ENCODE peak calls at places on chromosomes 1 and 21, in six cellular contexts. P is stomach, N is HCT116, R is GM12891, G is esophagus muscularis mucosa, S is adrenal gland. E is an unnamed sample.

GRCh38 chr1:10635385-10635896 is 160.7 kb downstream of the PEX14 start:
- DNase-seq in S (no peak), R (no peak), N (no peak), G (no peak), P (peak), E (no peak)

GRCh38 chr1:43708006-43708412 is 673 bp downstream of the ST3GAL3 start:
- DNase-seq in R (no peak), N (no peak), S (no peak), G (no peak), P (no peak), E (no peak)

GRCh38 chr1:75786901-75787455 is 922 bp downstream of the RABGGTB start:
- DNase-seq in P (no peak), R (no peak), S (no peak), N (no peak), G (no peak), E (no peak)

GRCh38 chr1:81797701-81798100 is 3.0 kb upstream of the ADGRL2 start:
- DNase-seq in G (no peak), R (no peak), N (no peak), S (no peak), P (no peak), E (no peak)

GRCh38 chr1:109718495-109718894 is 6.4 kb downstream of the GSTM5 start:
- DNase-seq in S (no peak), G (peak), R (no peak), P (no peak), N (peak), E (no peak)

GRCh38 chr1:15249032-15249601 is 2.1 kb downstream of the FHAD1 start:
- DNase-seq in N (no peak), R (no peak), G (no peak), P (no peak), S (no peak), E (no peak)

GRCh38 chr1:179120736-179121135 is 38.9 kb downstream of the TOR3A start:
- DNase-seq in P (no peak), G (no peak), S (no peak), N (no peak), R (no peak), E (no peak)

GRCh38 chr1:11059166-11059989 is 440 bp downstream of the SRM start:
- DNase-seq in S (no peak), P (no peak), G (no peak), R (peak), N (no peak), E (no peak)

GRCh38 chr1:206128192-206128591 is 11.0 kb upstream of the AVPR1B start:
- DNase-seq in P (no peak), S (no peak), N (no peak), G (no peak), R (no peak), E (no peak)

GRCh38 chr1:68174173-68175113 is 57.9 kb downstream of the WLS start:
- DNase-seq in R (no peak), S (peak), N (peak), G (no peak), P (peak), E (peak)

GRCh38 chr1:156599811-156600210 is 1.5 kb downstream of the GPATCH4 start:
- DNase-seq in S (no peak), G (no peak), P (no peak), N (no peak), R (no peak), E (no peak)

GRCh38 chr1:241749924-241750695 is 97.9 kb upstream of the EXO1 start:
- DNase-seq in P (no peak), N (no peak), G (no peak), S (no peak), R (no peak), E (no peak)

GRCh38 chr1:18530567-18531502 is 50.1 kb downstream of the KLHDC7A start:
- DNase-seq in S (peak), N (peak), R (no peak), G (peak), P (no peak), E (no peak)

GRCh38 chr1:42173961-42174715 is 9.6 kb upstream of the GUCA2A start:
- DNase-seq in S (no peak), R (no peak), P (no peak), G (no peak), N (no peak), E (no peak)

GRCh38 chr1:212452323-212453155 is 19.8 kb downstream of the NENF start:
- DNase-seq in G (no peak), S (no peak), N (no peak), P (no peak), R (no peak), E (no peak)

GRCh38 chr1:96695954-96696353 is 25.6 kb upstream of the PTBP2 start:
- DNase-seq in N (no peak), R (no peak), S (no peak), P (no peak), G (no peak), E (no peak)

GRCh38 chr1:20219991-20220390 is 33.7 kb upstream of the PLA2G2C start:
- DNase-seq in S (no peak), N (no peak), R (no peak), P (no peak), G (no peak), E (no peak)

GRCh38 chr1:209613351-209614150 is 30.0 kb downstream of the CAMK1G start:
- DNase-seq in S (no peak), P (no peak), N (no peak), R (no peak), G (no peak), E (no peak)

GRCh38 chr1:32197074-32197473 is 3.3 kb upstream of the CCDC28B start:
- DNase-seq in S (no peak), G (no peak), R (no peak), P (no peak), N (no peak), E (no peak)
- TF ChIP-seq POLR2A in S (no peak), G (no peak), R (no peak), P (no peak), N (no peak), E (no peak)

GRCh38 chr21:33069243-33069642 is 698 bp upstream of the OLIG1 start:
- DNase-seq in P (no peak), N (no peak), S (no peak), G (no peak), R (no peak), E (no peak)
- TF ChIP-seq POLR2A in P (no peak), N (no peak), S (no peak), G (no peak), R (no peak), E (no peak)

GRCh38 chr1:2124446-2125198 is 70.0 kb downstream of the FAAP20 start:
- DNase-seq in P (no peak), N (no peak), G (no peak), R (no peak), S (peak), E (no peak)
- TF ChIP-seq POLR2A in P (no peak), N (no peak), G (no peak), R (no peak), S (no peak), E (no peak)

DNA sequence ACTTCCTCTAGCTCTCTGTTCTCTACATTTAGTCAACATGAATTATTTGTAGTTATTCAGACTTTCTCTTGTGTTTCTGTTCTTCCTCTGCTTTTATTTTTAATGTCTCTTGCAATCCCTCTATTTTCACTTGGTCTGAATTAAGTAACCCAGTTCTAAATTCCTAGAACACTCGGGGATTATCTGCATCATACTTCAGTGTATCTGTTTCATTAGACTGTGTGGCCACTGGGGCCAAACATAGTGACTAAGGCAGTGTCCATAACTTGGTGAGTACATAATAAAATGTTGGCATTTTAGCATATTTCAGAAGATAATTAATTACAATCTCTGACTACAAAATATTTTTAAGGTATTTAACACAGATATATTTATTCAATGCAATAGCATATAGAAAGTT is 1087.2 kb upstream of the B3GALT2 start:
- DNase-seq in N (no peak), S (no peak), R (no peak), G (no peak), P (no peak), E (no peak)
- TF ChIP-seq POLR2A in N (no peak), S (no peak), R (no peak), G (no peak), P (no peak), E (no peak)

GRCh38 chr1:52925571-52926005 is 1.5 kb upstream of the SCP2 start:
- DNase-seq in N (no peak), G (no peak), S (peak), R (no peak), P (no peak), E (no peak)

GRCh38 chr1:52929019-52929418 is 1.9 kb downstream of the SCP2 start:
- DNase-seq in G (no peak), P (no peak), N (no peak), R (no peak), S (no peak), E (no peak)

GRCh38 chr1:52926864-52927218 is 235 bp upstream of the SCP2 start:
- DNase-seq in G (no peak), R (no peak), P (no peak), S (no peak), N (no peak), E (no peak)

GRCh38 chr1:52928083-52928404 is 968 bp downstream of the SCP2 start:
- DNase-seq in P (no peak), N (no peak), R (no peak), S (no peak), G (no peak), E (no peak)

DNA sequence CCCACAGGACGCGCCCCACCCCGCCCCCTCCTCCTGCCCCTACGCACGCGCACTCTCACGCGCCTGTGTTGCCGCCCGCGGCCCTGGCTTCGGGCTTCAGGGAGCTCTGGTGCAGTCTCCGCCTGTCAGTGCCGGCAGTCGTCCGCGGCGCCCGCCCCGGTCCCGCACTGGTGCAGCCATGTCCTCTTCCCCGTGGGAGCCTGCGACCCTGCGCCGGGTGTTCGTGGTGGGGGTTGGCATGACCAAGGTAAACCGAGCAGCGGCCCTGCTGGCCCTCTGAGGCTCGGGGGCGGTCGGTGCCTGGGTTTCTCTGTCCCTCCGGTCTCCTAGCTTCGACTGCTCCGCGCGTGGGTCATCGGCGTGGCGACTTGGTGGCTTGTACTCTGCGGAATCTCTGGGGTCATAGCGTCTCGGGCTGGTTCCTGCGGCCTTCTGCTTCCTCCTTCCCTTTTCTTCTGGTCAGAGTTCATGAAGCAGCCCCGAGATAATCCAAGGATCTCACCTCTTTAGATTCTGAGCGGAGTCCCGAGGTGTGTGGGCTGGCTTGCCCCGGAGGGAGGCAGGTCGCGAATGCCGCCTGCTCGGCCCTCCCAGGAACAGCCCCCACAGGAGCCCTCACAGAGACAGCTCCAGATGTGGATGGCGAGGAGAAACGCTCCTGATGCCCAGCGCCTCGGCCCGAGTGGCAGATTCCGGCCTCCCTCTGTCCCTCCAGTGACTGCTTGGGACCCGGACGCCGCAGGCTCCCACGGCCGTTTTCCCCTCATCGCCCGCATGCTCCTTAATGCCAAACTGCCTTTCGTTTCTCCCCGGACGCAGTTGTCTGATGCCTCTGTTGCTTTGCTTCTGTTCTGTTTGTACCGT is at the start of gene SCP2:
- DNase-seq in R (peak), N (peak), P (peak), G (no peak), S (peak), E (peak)
- TF ChIP-seq POLR2A in R (no peak), N (no peak), P (no peak), G (peak), S (peak), E (peak)

GRCh38 chr1:23368562-23369334 is 888 bp downstream of the ZNF436 start:
- DNase-seq in S (peak), R (peak), P (peak), G (peak), N (peak), E (peak)
- TF ChIP-seq POLR2A in S (peak), R (no peak), P (no peak), G (peak), N (peak), E (peak)